ENCODE peak calls at places on chromosomes 1 and 21, in five cellular contexts. O, A, H, P and N are unnamed samples. For H3K4me1, the result is how much of the 10 kb centered on the place peaks cover.

GRCh38 chr21:26148834-26149354 is 21.7 kb downstream of the APP start:
- DNase-seq in O (no peak), A (no peak), H (no peak), P (no peak), N (no peak)

GRCh38 chr1:30670195-30671060 is 53.0 kb downstream of the MATN1 start:
- DNase-seq in O (no peak), A (no peak), H (no peak), P (no peak), N (no peak)

GRCh38 chr1:109113787-109114568 is at the start of gene ELAPOR1:
- DNase-seq in O (peak), A (no peak), H (no peak), P (no peak), N (no peak)

GRCh38 chr1:226798427-226799411 is 59.6 kb upstream of the ITPKB start:
- DNase-seq in O (no peak), A (no peak), H (peak), P (peak), N (no peak)

GRCh38 chr1:42183210-42183609 is 18.7 kb upstream of the GUCA2A start:
- DNase-seq in O (no peak), A (no peak), H (no peak), P (no peak), N (no peak)

GRCh38 chr1:204466416-204467405 is 27.9 kb downstream of the PIK3C2B start:
- DNase-seq in O (no peak), A (no peak), H (no peak), P (no peak), N (no peak)

GRCh38 chr1:15016526-15016925 is 137.0 kb upstream of the TMEM51 start:
- DNase-seq in O (no peak), A (no peak), H (no peak), P (no peak), N (no peak)

GRCh38 chr1:159218846-159219636 is 14.4 kb downstream of the ACKR1 start:
- DNase-seq in O (no peak), A (no peak), H (no peak), P (no peak), N (peak)

GRCh38 chr21:41868062-41868710 is 11.0 kb downstream of the PRDM15 start:
- DNase-seq in O (no peak), A (no peak), H (peak), P (no peak), N (no peak)

GRCh38 chr1:233470738-233471499 is 143.0 kb upstream of the KCNK1 start:
- DNase-seq in O (no peak), A (no peak), H (no peak), P (no peak), N (no peak)

GRCh38 chr1:212463565-212464270 is 31.0 kb downstream of the NENF start:
- DNase-seq in O (no peak), A (no peak), H (no peak), P (no peak), N (no peak)

DNA sequence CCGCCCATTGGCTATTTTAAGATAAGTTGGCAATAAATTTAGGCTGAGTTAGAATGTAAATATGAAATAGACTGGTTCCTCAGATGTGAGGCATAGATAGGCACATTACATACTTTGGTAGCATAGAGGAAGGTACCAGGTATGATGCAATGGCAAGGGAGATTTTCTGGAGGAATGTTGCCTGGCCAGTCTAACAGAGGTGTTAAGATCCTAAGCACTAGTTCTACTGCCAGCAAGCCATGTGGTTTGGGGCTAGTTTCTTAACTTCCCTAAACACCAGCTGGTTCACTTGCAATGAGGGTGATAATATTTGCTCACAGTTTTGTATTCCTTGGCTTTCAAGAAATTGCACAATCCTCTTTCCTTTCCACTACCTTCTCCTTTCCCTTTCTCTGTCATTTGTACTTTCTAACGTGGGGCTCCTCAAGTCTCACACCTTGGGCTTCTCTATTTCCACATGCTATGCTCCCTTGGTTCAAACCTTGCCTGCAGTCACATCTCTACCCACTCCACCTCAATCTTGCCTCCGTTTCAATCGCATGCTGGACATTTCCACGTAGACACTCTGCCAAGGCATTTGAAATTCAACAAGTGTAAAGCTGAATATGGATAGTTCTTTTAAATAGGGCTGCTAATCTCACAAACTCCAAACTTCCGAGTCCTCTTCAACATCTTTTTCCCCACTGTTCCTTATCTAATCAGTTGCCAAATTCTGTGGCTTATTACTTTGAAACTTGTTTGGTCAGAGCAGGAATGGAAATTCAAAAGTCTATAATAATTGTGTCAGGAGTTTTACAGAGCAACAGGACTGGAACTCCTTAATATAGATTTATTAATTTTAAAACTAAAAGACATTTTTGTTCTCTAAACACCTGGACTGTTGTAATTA is 4.6 kb upstream of the CD55 start:
- DNase-seq in O (peak), A (no peak), H (no peak), P (peak), N (no peak)
- TF ChIP-seq POLR2AphosphoS5 in O (peak), A (no peak), H (no peak), P (no peak), N (no peak)

GRCh38 chr21:44944596-44944995 is 4.8 kb downstream of the SLX9 start:
- DNase-seq in O (no peak), A (no peak), H (no peak), P (no peak), N (no peak)

GRCh38 chr21:44942566-44942965 is 2.7 kb downstream of the SLX9 start:
- DNase-seq in O (no peak), A (no peak), H (no peak), P (no peak), N (no peak)

GRCh38 chr21:44943005-44943685 is 3.3 kb downstream of the SLX9 start:
- DNase-seq in O (peak), A (no peak), H (no peak), P (no peak), N (no peak)

GRCh38 chr21:44941567-44941966 is 1.7 kb downstream of the SLX9 start:
- DNase-seq in O (peak), A (no peak), H (no peak), P (no peak), N (no peak)

GRCh38 chr21:44943686-44944550 is 4.1 kb downstream of the SLX9 start:
- DNase-seq in O (peak), A (no peak), H (no peak), P (no peak), N (no peak)
- H3K4me1 ChIP-seq in O (under half), A (under half), H (under half), P (under half), N (under half)

GRCh38 chr1:28437924-28438699 is 67.7 kb upstream of the RCC1 start:
- DNase-seq in O (peak), A (peak), H (no peak), P (peak), N (peak)
- TF ChIP-seq POLR2AphosphoS5 in O (peak), A (peak), H (no peak), P (no peak), N (peak)

GRCh38 chr21:38646213-38646837 is 148.0 kb upstream of the ERG start:
- DNase-seq in O (no peak), A (no peak), H (no peak), P (no peak), N (no peak)
- H3K4me1 ChIP-seq in O (under half), A (under half), H (under half), P (under half), N (under half)

GRCh38 chr1:93681549-93682412 is at the start of gene BCAR3:
- DNase-seq in O (peak), A (no peak), H (no peak), P (peak), N (no peak)
- TF ChIP-seq POLR2AphosphoS5 in O (no peak), A (peak), H (no peak), P (no peak), N (peak)

GRCh38 chr1:40694353-40694874 is 2.9 kb downstream of the NFYC start:
- DNase-seq in O (no peak), A (no peak), H (no peak), P (no peak), N (no peak)
- H3K4me1 ChIP-seq in O (under half), A (under half), H (half or more), P (under half), N (half or more)

DNA sequence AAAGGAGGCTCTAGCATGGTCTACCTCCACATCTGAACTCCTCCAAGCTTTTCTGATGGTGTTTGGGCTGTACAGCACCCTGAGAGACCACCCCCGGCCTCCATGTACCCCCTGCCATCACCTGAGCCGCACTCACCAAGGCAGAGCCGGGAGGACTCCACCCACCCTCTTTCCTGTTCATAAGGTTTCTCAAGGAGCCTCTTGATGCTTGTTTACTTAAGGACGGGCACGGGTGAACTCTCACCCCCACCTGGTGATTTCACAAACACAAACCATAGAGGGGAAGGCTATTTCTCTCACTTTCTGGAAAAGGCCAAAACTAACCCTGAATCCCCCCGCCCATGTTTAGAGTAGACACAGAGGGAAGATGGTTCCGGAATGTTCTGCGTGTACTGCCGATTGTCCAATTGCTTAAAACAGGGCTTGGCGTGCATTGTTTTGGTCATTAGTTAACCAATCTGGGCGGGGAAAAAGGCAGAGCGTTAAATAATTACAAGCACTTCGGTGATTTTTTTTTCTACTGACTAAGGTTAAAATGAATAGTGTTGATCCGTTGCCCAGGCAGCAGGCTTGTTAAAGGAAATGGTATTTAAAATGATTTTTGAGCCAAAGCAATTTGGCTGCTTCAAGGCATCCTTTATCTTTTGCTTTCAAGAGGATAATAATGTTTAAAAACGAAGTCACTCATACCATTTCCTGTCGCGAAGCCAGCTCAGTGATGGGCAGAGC is 279.8 kb upstream of the VAMP3 start:
- DNase-seq in O (no peak), A (no peak), H (no peak), P (no peak), N (no peak)
- TF ChIP-seq POLR2AphosphoS5 in O (no peak), A (no peak), H (no peak), P (no peak), N (peak)

GRCh38 chr1:155970531-155971167 is 7.7 kb downstream of the ARHGEF2 start:
- DNase-seq in O (no peak), A (no peak), H (no peak), P (peak), N (no peak)
- H3K4me1 ChIP-seq in O (under half), A (half or more), H (half or more), P (half or more), N (half or more)